ENCODE peak calls at places on chromosomes 4 and X, in eight cellular contexts. R is cardiac muscle cell; O is adipocyte; I is kidney; K is CD4-positive, alpha-beta T cell; Y is hypothalamus; E is T-cell; S is CD8-positive, alpha-beta memory T cell. M is an unnamed sample.

GRCh38 chr4:87114245-87115062 is 106.0 kb downstream of the KLHL8 start:
- DNase-seq in E (no peak), R (no peak), K (no peak), O (no peak), S (no peak), Y (no peak), I (no peak), M (no peak)

GRCh38 chrX:68989456-68989855 is 160.6 kb downstream of the EFNB1 start:
- DNase-seq in E (no peak), Y (no peak), R (peak; percentile 1), O (no peak), K (no peak), S (no peak), I (no peak), M (no peak)

GRCh38 chr4:26822546-26822945 is 38.1 kb upstream of the STIM2 start:
- DNase-seq in R (no peak), I (no peak), S (no peak), K (no peak), Y (no peak), O (no peak), E (no peak), M (peak; percentile 5)

GRCh38 chrX:3345281-3346081 is 971 bp downstream of the MXRA5 start:
- DNase-seq in K (no peak), O (peak; percentile 62), Y (no peak), R (peak; percentile 57), S (no peak), E (no peak), I (peak; percentile 87), M (no peak)

GRCh38 chr4:44927361-44928061 is 201.2 kb upstream of the GNPDA2 start:
- DNase-seq in K (no peak), Y (no peak), R (peak; percentile 63), I (no peak), S (no peak), O (peak; percentile 30), E (no peak), M (no peak)

GRCh38 chr4:79756496-79756895 is 316.5 kb downstream of the ANTXR2 start:
- DNase-seq in Y (no peak), K (no peak), I (no peak), O (no peak), S (no peak), E (no peak), R (no peak), M (no peak)

GRCh38 chr4:721261-722171 is 15.9 kb downstream of the PCGF3 start:
- DNase-seq in S (no peak), E (no peak), R (no peak), O (peak; percentile 30), K (no peak), I (peak; percentile 91), Y (peak; percentile 45), M (no peak)

GRCh38 chr4:2442175-2442993 is 23.6 kb downstream of the CFAP99 start:
- DNase-seq in S (no peak), I (peak; percentile 65), E (no peak), Y (no peak), R (no peak), O (no peak), K (no peak), M (no peak)

GRCh38 chr4:1261107-1261928 is 12.4 kb upstream of the CTBP1 start:
- DNase-seq in E (no peak), R (no peak), I (no peak), O (no peak), K (no peak), S (no peak), Y (no peak), M (no peak)

GRCh38 chr4:26288308-26288982 is 32.4 kb upstream of the RBPJ start:
- DNase-seq in S (no peak), I (no peak), E (no peak), O (peak; percentile 63), Y (no peak), R (no peak), K (no peak), M (no peak)

GRCh38 chr4:5893013-5893580 is at the start of gene CRMP1:
- DNase-seq in K (no peak), S (no peak), E (no peak), I (no peak), R (peak; percentile 72), Y (no peak), O (peak; percentile 8), M (no peak)

GRCh38 chrX:141176586-141177451 is at the start of gene LDOC1:
- DNase-seq in Y (peak; percentile 74), O (peak; percentile 88), K (peak; percentile 67), I (peak; percentile 91), S (peak; percentile 34), R (peak; percentile 86), E (peak; percentile 62), M (peak; percentile 50)

GRCh38 chrX:115023139-115023538 is 5.7 kb upstream of the IL13RA2 start:
- DNase-seq in E (no peak), Y (no peak), O (peak; percentile 44), I (no peak), K (no peak), R (no peak), S (no peak), M (no peak)

GRCh38 chr4:185421366-185422124 is 4.2 kb downstream of the UFSP2 start:
- DNase-seq in E (no peak), R (no peak), O (peak; percentile 18), S (no peak), K (no peak), I (no peak), Y (no peak), M (no peak)

GRCh38 chrX:76821276-76821675 is 393.8 kb downstream of the MAGEE1 start:
- DNase-seq in E (no peak), Y (no peak), I (peak; percentile 43), K (no peak), O (no peak), R (no peak), S (no peak), M (no peak)

GRCh38 chr4:108355523-108356208 is 186.9 kb upstream of the LEF1 start:
- DNase-seq in I (no peak), R (no peak), E (peak; percentile 26), Y (no peak), O (no peak), S (no peak), K (peak; percentile 52), M (peak; percentile 54)

GRCh38 chrX:47743504-47743903 is 84.5 kb upstream of the UXT start:
- DNase-seq in R (no peak), E (no peak), K (no peak), Y (no peak), O (peak; percentile 10), S (no peak), I (no peak), M (no peak)

GRCh38 chr4:152064753-152065152 is 303.9 kb upstream of the GATB start:
- DNase-seq in O (no peak), Y (no peak), R (peak; percentile 47), I (no peak), S (no peak), K (no peak), E (no peak), M (no peak)

GRCh38 chr4:176443117-176443516 is 123.4 kb downstream of the SPCS3 start:
- DNase-seq in Y (no peak), K (no peak), I (no peak), E (no peak), S (no peak), R (no peak), O (peak; percentile 85), M (no peak)

GRCh38 chr4:39514888-39515401 is 12.3 kb downstream of the UGDH start:
- DNase-seq in S (no peak), K (no peak), Y (no peak), O (peak; percentile 55), E (no peak), I (no peak), R (no peak), M (no peak)

GRCh38 chrX:122567911-122568310 is 616.2 kb upstream of the GRIA3 start:
- DNase-seq in O (peak; percentile 23), R (no peak), I (no peak), Y (no peak), K (no peak), E (no peak), S (no peak), M (no peak)

GRCh38 chrX:32871636-32872035 is 339.7 kb downstream of the DMD start:
- DNase-seq in I (no peak), S (no peak), Y (no peak), E (no peak), R (no peak), O (no peak), K (no peak), M (no peak)

GRCh38 chr4:108097990-108098553 is 70.7 kb downstream of the LEF1 start:
- DNase-seq in E (no peak), O (no peak), R (peak; percentile 13), I (no peak), S (no peak), K (no peak), Y (no peak), M (no peak)

GRCh38 chr4:3293410-3294391 is 880 bp downstream of the RGS12 start:
- DNase-seq in K (no peak), O (peak; percentile 14), Y (no peak), E (no peak), S (no peak), R (no peak), I (peak; percentile 82), M (no peak)

GRCh38 chr4:70240192-70240591 is 2.2 kb upstream of the CSN3 start:
- DNase-seq in O (peak; percentile 29), Y (no peak), K (no peak), E (no peak), R (peak; percentile 13), S (no peak), I (no peak), M (no peak)

GRCh38 chr4:121696641-121697461 is at the start of gene ANXA5:
- DNase-seq in K (peak; percentile 69), O (peak; percentile 98), Y (peak; percentile 82), S (peak; percentile 59), R (peak; percentile 90), I (peak; percentile 97), E (peak; percentile 51), M (peak; percentile 36)

GRCh38 chr4:119038465-119038864 is 97.2 kb upstream of the MYOZ2 start:
- DNase-seq in Y (no peak), I (no peak), S (no peak), E (no peak), K (no peak), O (peak; percentile 36), R (no peak), M (no peak)

M was measured in naive thymus-derived CD8-positive, alpha-beta T cell.